ENCODE peak calls at places on chromosomes 1 and 21, in ten cellular contexts. Q is anterior cingulate cortex; U is GM04504; Z is small intestine; O is HS-5; L is hippocampal formation; H is activated CD4-positive, alpha-beta T cell treated with anti-CD3 and anti-CD28 coated beads for 24 hours; F is choroid plexus epithelial cell; B is neural crest cell; G is effector memory CD8-positive, alpha-beta T cell. V is an unnamed sample.
A peak's percentile ranks its signal among the peaks of the same experiment; 100 is the strongest.

GRCh38 chr1:45205000-45205909 is 1.1 kb downstream of the ZSWIM5 start:
- DNase-seq in Q (peak; percentile 39), U (no peak), Z (peak; percentile 37), O (no peak), L (peak; percentile 63), H (no peak), F (peak; percentile 62), B (peak; percentile 41), G (no peak), V (no peak)

GRCh38 chr1:219317762-219318353 is 144.2 kb downstream of the LYPLAL1 start:
- DNase-seq in Q (no peak), U (no peak), Z (peak; percentile 6), O (no peak), L (no peak), H (no peak), F (peak; percentile 69), B (no peak), G (no peak), V (no peak)

GRCh38 chr1:218344814-218345672 is at the start of gene TGFB2:
- DNase-seq in Q (peak; percentile 50), U (no peak), Z (peak; percentile 10), O (no peak), L (peak; percentile 39), H (no peak), F (peak; percentile 97), B (peak; percentile 12), G (no peak), V (no peak)

GRCh38 chr1:68359045-68359444 is 90.7 kb downstream of the RPE65 start:
- DNase-seq in Q (no peak), U (no peak), Z (no peak), O (no peak), L (no peak), H (no peak), F (no peak), B (no peak), G (no peak), V (no peak)

GRCh38 chr1:89844236-89844807 is 23.5 kb downstream of the LRRC8D start:
- DNase-seq in Q (no peak), U (no peak), Z (no peak), O (no peak), L (no peak), H (no peak), F (peak; percentile 43), B (no peak), G (no peak), V (no peak)

GRCh38 chr1:20212685-20213331 is 26.5 kb upstream of the PLA2G2C start:
- DNase-seq in Q (peak; percentile 21), U (peak; percentile 20), Z (peak; percentile 75), O (no peak), L (peak; percentile 25), H (peak; percentile 28), F (peak; percentile 51), B (peak; percentile 63), G (peak; percentile 46), V (no peak)

GRCh38 chr21:37986751-37987399 is 70.6 kb upstream of the KCNJ6 start:
- DNase-seq in Q (no peak), U (no peak), Z (peak; percentile 38), O (no peak), L (no peak), H (no peak), F (no peak), B (no peak), G (no peak), V (no peak)

GRCh38 chr1:25173809-25174320 is 58.4 kb downstream of the SYF2 start:
- DNase-seq in Q (no peak), U (no peak), Z (no peak), O (no peak), L (no peak), H (no peak), F (no peak), B (no peak), G (no peak), V (no peak)

GRCh38 chr1:227770812-227771211 is 35.6 kb downstream of the SNAP47 start:
- DNase-seq in Q (no peak), U (no peak), Z (no peak), O (no peak), L (no peak), H (no peak), F (no peak), B (no peak), G (no peak), V (no peak)